ENCODE peak calls at places on chromosomes 7 and 10, in four cellular contexts. W is K562, Y is A549, G is HepG2. Z is an unnamed sample.

GRCh38 chr10:93894516-93895378 is 969 bp downstream of the SLC35G1 start:
- DNase-seq in G (no peak), W (peak), Y (no peak), Z (peak)

GRCh38 chr7:129610709-129611245 is 743 bp upstream of the NRF1 start:
- DNase-seq in W (no peak), G (no peak), Y (no peak), Z (no peak)

GRCh38 chr10:14276200-14276599 is 54.5 kb downstream of the FRMD4A start:
- DNase-seq in W (no peak), Y (no peak), G (no peak), Z (no peak)

GRCh38 chr7:129341212-129341611 is 93.0 kb upstream of the STRIP2 start:
- DNase-seq in W (no peak), Y (no peak), G (no peak), Z (no peak)

GRCh38 chr10:113264333-113265131 is 288.3 kb upstream of the HABP2 start:
- DNase-seq in Y (no peak), G (peak), W (no peak), Z (no peak)

GRCh38 chr10:95525033-95525418 is 36.1 kb downstream of the SORBS1 start:
- DNase-seq in W (no peak), Y (no peak), G (no peak), Z (no peak)

GRCh38 chr10:114634607-114634974 is 23.5 kb downstream of the ABLIM1 start:
- DNase-seq in Y (peak), G (peak), W (peak), Z (peak)

GRCh38 chr10:107546986-107547385 is 382.5 kb upstream of the SORCS1 start:
- DNase-seq in Y (no peak), G (no peak), W (no peak), Z (no peak)

GRCh38 chr10:75910032-75910431 is 478.6 kb downstream of the LRMDA start:
- DNase-seq in G (peak), Y (peak), W (no peak), Z (peak)

GRCh38 chr7:131483586-131483985 is 72.8 kb downstream of the PODXL start:
- DNase-seq in W (no peak), G (no peak), Y (no peak), Z (no peak)

GRCh38 chr10:4725917-4726606 is 99.9 kb upstream of the AKR1E2 start:
- DNase-seq in Y (peak), G (peak), W (no peak), Z (peak)

GRCh38 chr10:113226404-113226803 is 276.4 kb downstream of the TCF7L2 start:
- DNase-seq in W (no peak), G (no peak), Y (no peak), Z (no peak)

GRCh38 chr10:113550365-113550764 is 2.5 kb upstream of the HABP2 start:
- DNase-seq in Y (no peak), W (peak), G (no peak), Z (peak)

GRCh38 chr10:50510517-50511473 is 113.0 kb downstream of the SGMS1 start:
- DNase-seq in W (no peak), G (no peak), Y (no peak), Z (no peak)

GRCh38 chr7:55649238-55649637 is 76.9 kb upstream of the VOPP1 start:
- DNase-seq in G (no peak), W (no peak), Y (no peak), Z (no peak)

GRCh38 chr10:51176976-51177690 is 102.8 kb downstream of the PRKG1 start:
- DNase-seq in W (no peak), Y (no peak), G (no peak), Z (no peak)

GRCh38 chr10:99754670-99755069 is 22.6 kb downstream of the CUTC start:
- DNase-seq in G (peak), Y (no peak), W (no peak), Z (peak)

GRCh38 chr10:50594012-50594411 is 29.7 kb downstream of the SGMS1 start:
- DNase-seq in W (no peak), Y (peak), G (no peak), Z (peak)

GRCh38 chr10:1741450-1741849 is 4.1 kb upstream of the ADARB2 start:
- DNase-seq in W (no peak), Y (no peak), G (no peak), Z (no peak)

GRCh38 chr7:45217358-45217757 is 59.8 kb downstream of the RAMP3 start:
- DNase-seq in W (peak), Y (peak), G (peak), Z (no peak)

DNA sequence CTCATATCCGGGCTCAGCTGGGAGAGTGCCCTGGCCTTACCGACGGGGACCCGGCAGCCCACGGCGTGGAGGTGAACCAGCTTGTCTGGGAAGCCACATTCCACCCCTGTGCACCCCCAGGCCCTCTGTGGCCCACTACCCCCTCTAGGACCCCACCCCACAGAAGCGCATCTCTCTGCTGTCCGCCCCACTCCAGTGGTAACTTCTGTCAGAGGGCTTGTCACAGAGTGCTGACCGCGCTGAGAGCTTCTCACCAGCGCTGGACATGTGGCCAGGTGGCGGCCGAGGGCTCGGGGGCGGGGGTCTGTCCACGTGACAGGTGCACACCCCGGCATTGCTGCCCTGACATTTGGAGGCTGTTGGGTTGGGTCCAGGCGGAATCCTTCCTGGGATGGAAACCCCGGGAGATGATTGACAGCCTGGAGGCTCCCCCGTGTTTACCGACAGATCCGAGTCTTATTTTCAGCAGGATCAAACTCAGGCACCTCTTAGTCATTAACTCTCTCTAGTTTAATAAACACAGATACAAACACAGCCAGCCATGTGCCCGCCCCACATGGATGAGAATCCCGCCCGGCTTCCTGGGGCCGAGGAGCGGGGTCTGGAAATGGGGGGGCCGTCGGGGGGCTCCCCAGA is 5.1 kb downstream of the ELFN1 start:
- DNase-seq in G (no peak), W (no peak), Y (no peak), Z (no peak)
- TF ChIP-seq MYC in G (no peak), W (no peak), Y (no peak), Z (no peak)

DNA sequence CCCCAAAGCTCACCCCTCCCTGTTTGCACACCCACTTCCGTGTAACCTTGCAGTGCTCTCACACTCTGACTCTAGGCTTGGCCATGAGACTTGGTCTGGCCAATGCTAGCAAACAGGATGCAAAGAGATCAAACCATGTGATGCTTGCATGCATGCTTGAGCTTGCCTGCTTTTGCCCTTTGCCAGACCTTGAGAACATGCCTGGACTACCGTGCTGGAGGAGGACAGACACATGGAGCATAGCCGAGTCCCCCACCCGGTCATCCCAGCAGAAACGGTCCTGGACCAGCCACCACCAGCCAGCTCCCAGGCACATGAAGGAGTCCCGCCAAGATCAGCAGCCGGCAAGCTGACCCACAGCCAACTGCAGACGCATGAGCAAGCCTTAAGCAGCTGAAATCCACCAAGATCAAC is 23.4 kb downstream of the PYROXD2 start:
- DNase-seq in G (no peak), Y (no peak), W (no peak), Z (no peak)
- TF ChIP-seq JUN in G (no peak), Y (no peak), W (no peak), Z (no peak)

DNA sequence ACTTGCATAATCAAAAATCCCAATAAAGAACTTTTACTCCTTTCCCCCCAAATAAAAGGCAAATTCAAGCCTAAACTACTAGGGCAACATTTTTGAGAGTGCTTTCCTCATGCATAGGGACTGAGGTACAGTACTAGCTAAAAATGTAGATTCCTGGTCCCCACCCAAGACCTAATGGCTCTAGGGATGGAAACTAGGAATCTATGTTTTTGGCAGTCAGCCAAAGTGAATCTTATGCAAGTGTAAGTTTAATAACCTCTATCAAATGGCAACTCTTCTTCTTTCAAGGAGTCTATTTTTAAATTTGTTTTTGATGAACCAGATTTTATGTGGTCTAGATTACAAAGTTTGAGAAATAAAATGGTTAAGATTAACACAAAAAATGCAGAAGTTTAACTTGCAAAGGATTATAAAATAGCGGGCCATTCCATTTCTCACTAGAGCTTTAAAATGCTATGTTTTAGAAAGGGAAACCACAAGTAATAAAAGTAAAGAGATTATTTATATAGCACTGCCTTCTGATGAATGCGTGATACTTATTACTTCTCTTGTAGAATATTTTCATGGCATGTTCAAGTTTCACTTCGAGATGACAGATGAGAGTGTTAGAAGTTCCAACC is 70.4 kb upstream of the MDFIC start:
- DNase-seq in G (no peak), W (no peak), Y (no peak), Z (no peak)
- TF ChIP-seq MYC in G (no peak), W (no peak), Y (no peak), Z (no peak)

GRCh38 chr10:127046975-127047877 is 142.0 kb downstream of the DOCK1 start:
- DNase-seq in W (no peak), G (no peak), Y (no peak), Z (no peak)
- TF ChIP-seq JUN in W (no peak), G (no peak), Y (no peak), Z (no peak)